ENCODE peak calls at places on chromosomes 11 and 22, in eight cellular contexts. G is heart left ventricle, A is HCT116, E is sigmoid colon, S is astrocyte, L is choroid plexus epithelial cell, R is body of pancreas, W is fibroblast of mammary gland. F is an unnamed sample.

GRCh38 chr11:63521896-63522295 is 14.7 kb upstream of the PLAAT4 start:
- DNase-seq in G (no peak), A (no peak), E (no peak), S (peak), L (peak), R (no peak), W (no peak), F (no peak)

GRCh38 chr11:120501976-120502755 is 9.4 kb upstream of the GRIK4 start:
- DNase-seq in G (no peak), A (no peak), E (no peak), S (no peak), L (no peak), R (no peak), W (no peak), F (peak)

GRCh38 chr22:18093661-18094060 is 15.9 kb downstream of the PEX26 start:
- DNase-seq in G (no peak), A (no peak), E (no peak), S (no peak), L (no peak), R (no peak), W (no peak), F (no peak)

GRCh38 chr11:73233211-73233610 is 15.1 kb downstream of the P2RY2 start:
- DNase-seq in G (no peak), A (no peak), E (peak), S (no peak), L (no peak), R (no peak), W (no peak), F (no peak)

GRCh38 chr11:106706355-106706754 is 311.9 kb downstream of the GUCY1A2 start:
- DNase-seq in G (no peak), A (peak), E (no peak), S (peak), L (peak), R (no peak), W (peak), F (peak)

GRCh38 chr11:42631223-42631843 is 680.5 kb upstream of the API5 start:
- DNase-seq in G (no peak), A (no peak), E (no peak), S (peak), L (peak), R (no peak), W (peak), F (peak)

GRCh38 chr11:209275-210121 is 2.0 kb downstream of the RIC8A start:
- DNase-seq in G (no peak), A (no peak), E (peak), S (no peak), L (no peak), R (no peak), W (peak), F (no peak)

GRCh38 chr22:50185384-50186087 is at the start of gene TRABD:
- DNase-seq in G (peak), A (peak), E (peak), S (peak), L (peak), R (peak), W (peak), F (no peak)

GRCh38 chr22:31575190-31575589 is 78.9 kb downstream of the SFI1 start:
- DNase-seq in G (no peak), A (no peak), E (no peak), S (no peak), L (peak), R (no peak), W (no peak), F (no peak)

DNA sequence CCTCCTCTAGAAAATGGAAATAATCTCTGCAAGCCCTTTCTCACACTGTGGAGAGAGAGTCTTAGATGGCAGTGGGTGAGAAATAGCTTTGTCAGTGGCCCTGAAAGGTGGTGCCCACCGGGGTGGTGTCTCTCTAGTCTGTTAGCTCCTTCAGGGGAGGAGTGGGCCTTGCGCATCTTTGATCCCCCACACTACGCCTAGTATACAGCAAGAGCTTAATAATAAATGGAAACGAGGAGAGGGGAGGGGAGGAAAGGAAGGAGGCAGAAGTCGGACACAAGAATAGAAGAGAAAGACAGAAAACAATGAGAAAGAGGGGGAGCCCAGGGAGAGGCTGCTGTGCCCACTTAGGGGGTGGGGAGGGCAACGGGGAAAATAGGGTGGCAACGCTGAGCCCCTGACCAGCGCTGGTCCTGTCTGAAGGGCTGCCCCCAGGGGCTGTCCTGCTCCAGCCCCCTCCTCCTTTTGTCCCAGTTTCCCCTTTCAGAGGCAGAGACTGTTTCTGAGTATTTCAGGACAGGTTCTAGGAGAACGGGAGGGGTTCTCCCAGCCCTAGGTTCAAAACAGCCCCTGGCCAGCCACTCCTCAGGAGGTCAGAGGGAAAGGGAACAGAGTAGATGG is 1.2 kb downstream of the ARRB1 start:
- DNase-seq in G (no peak), A (no peak), E (no peak), S (no peak), L (no peak), R (no peak), W (no peak), F (no peak)
- H3K4me3 ChIP-seq in G (peak), A (peak), E (peak), S (no peak), L (peak), R (peak), W (peak), F (no peak)

GRCh38 chr22:37255558-37256006 is 11.5 kb upstream of the RAC2 start:
- DNase-seq in G (no peak), A (no peak), E (no peak), S (no peak), L (no peak), R (no peak), W (no peak), F (no peak)
- TF ChIP-seq CTCF in G (no peak), A (no peak), E (no peak), S (no peak), L (no peak), R (no peak), W (no peak), F (no peak)

GRCh38 chr11:45181595-45182550 is 35.4 kb downstream of the PRDM11 start:
- DNase-seq in G (no peak), A (no peak), E (peak), S (no peak), L (no peak), R (no peak), W (no peak), F (no peak)
- H3K4me3 ChIP-seq in G (peak), A (peak), E (peak), S (no peak), L (no peak), R (no peak), W (no peak), F (peak)

GRCh38 chr22:37498289-37498909 is 12.2 kb upstream of the MFNG start:
- DNase-seq in G (no peak), A (no peak), E (no peak), S (no peak), L (peak), R (peak), W (no peak), F (no peak)
- TF ChIP-seq CTCF in G (peak), A (peak), E (peak), S (peak), L (peak), R (peak), W (no peak), F (peak)